ENCODE peak calls at places on chromosomes 6 and 20, in eight cellular contexts. One of them, this sample, is unnamed.

GRCh38 chr6:1388927-1389790 is at the start of gene FOXF2:
- DNase-seq in Calu3: no peak
- DNase-seq in bronchial epithelial cell: no peak
- DNase-seq in AG04449: no peak
- DNase-seq in endothelial cell of umbilical vein: no peak
- DNase-seq in CD4-positive, alpha-beta T cell: no peak
- DNase-seq in MM.1S: no peak
- DNase-seq in WTC11: peak; percentile 73
- DNase-seq in this sample: no peak

GRCh38 chr6:116925088-116925794 is 48.2 kb downstream of the RFX6 start:
- DNase-seq in endothelial cell of umbilical vein: peak; percentile 10
- DNase-seq in bronchial epithelial cell: no peak
- DNase-seq in AG04449: no peak
- DNase-seq in WTC11: no peak
- DNase-seq in MM.1S: no peak
- DNase-seq in CD4-positive, alpha-beta T cell: no peak
- DNase-seq in Calu3: no peak
- DNase-seq in this sample: no peak

GRCh38 chr20:24799971-24800580 is 149.0 kb upstream of the CST7 start:
- DNase-seq in CD4-positive, alpha-beta T cell: no peak
- DNase-seq in Calu3: no peak
- DNase-seq in AG04449: no peak
- DNase-seq in endothelial cell of umbilical vein: no peak
- DNase-seq in WTC11: no peak
- DNase-seq in bronchial epithelial cell: no peak
- DNase-seq in MM.1S: no peak
- DNase-seq in this sample: no peak

GRCh38 chr6:25971187-25971811 is 8.7 kb downstream of the TRIM38 start:
- DNase-seq in endothelial cell of umbilical vein: peak; percentile 90
- DNase-seq in AG04449: peak; percentile 90
- DNase-seq in Calu3: peak; percentile 58
- DNase-seq in CD4-positive, alpha-beta T cell: no peak
- DNase-seq in MM.1S: no peak
- DNase-seq in WTC11: no peak
- DNase-seq in bronchial epithelial cell: peak; percentile 78
- DNase-seq in this sample: no peak

GRCh38 chr20:19457551-19457950 is 245.1 kb downstream of the SLC24A3 start:
- DNase-seq in Calu3: no peak
- DNase-seq in endothelial cell of umbilical vein: no peak
- DNase-seq in CD4-positive, alpha-beta T cell: no peak
- DNase-seq in WTC11: no peak
- DNase-seq in MM.1S: no peak
- DNase-seq in bronchial epithelial cell: no peak
- DNase-seq in AG04449: no peak
- DNase-seq in this sample: no peak

GRCh38 chr20:62309947-62310756 is 7.4 kb downstream of the ADRM1 start:
- DNase-seq in endothelial cell of umbilical vein: no peak
- DNase-seq in Calu3: no peak
- DNase-seq in CD4-positive, alpha-beta T cell: no peak
- DNase-seq in MM.1S: no peak
- DNase-seq in bronchial epithelial cell: no peak
- DNase-seq in WTC11: no peak
- DNase-seq in AG04449: no peak
- DNase-seq in this sample: no peak

GRCh38 chr6:17930321-17930993 is 57.0 kb downstream of the KIF13A start:
- DNase-seq in AG04449: no peak
- DNase-seq in bronchial epithelial cell: no peak
- DNase-seq in CD4-positive, alpha-beta T cell: no peak
- DNase-seq in endothelial cell of umbilical vein: peak; percentile 92
- DNase-seq in MM.1S: no peak
- DNase-seq in WTC11: no peak
- DNase-seq in Calu3: no peak
- DNase-seq in this sample: no peak

GRCh38 chr6:12490904-12491571 is 200.9 kb downstream of the EDN1 start:
- DNase-seq in Calu3: peak; percentile 39
- DNase-seq in MM.1S: no peak
- DNase-seq in AG04449: peak; percentile 83
- DNase-seq in WTC11: no peak
- DNase-seq in CD4-positive, alpha-beta T cell: no peak
- DNase-seq in bronchial epithelial cell: peak; percentile 82
- DNase-seq in endothelial cell of umbilical vein: peak; percentile 96
- DNase-seq in this sample: no peak

GRCh38 chr20:4717816-4718215 is 3.9 kb upstream of the PRND start:
- DNase-seq in bronchial epithelial cell: peak; percentile 31
- DNase-seq in AG04449: no peak
- DNase-seq in WTC11: no peak
- DNase-seq in MM.1S: no peak
- DNase-seq in CD4-positive, alpha-beta T cell: no peak
- DNase-seq in endothelial cell of umbilical vein: no peak
- DNase-seq in Calu3: no peak
- DNase-seq in this sample: no peak

GRCh38 chr6:124793406-124793805 is 168.8 kb upstream of the RNF217 start:
- DNase-seq in bronchial epithelial cell: no peak
- DNase-seq in Calu3: no peak
- DNase-seq in MM.1S: no peak
- DNase-seq in endothelial cell of umbilical vein: no peak
- DNase-seq in WTC11: no peak
- DNase-seq in AG04449: no peak
- DNase-seq in CD4-positive, alpha-beta T cell: no peak
- DNase-seq in this sample: no peak

GRCh38 chr6:124799638-124800037 is 162.6 kb upstream of the RNF217 start:
- DNase-seq in MM.1S: no peak
- DNase-seq in Calu3: no peak
- DNase-seq in endothelial cell of umbilical vein: no peak
- DNase-seq in CD4-positive, alpha-beta T cell: no peak
- DNase-seq in WTC11: no peak
- DNase-seq in bronchial epithelial cell: no peak
- DNase-seq in AG04449: no peak
- DNase-seq in this sample: no peak

GRCh38 chr6:124795879-124796838 is 166.1 kb upstream of the RNF217 start:
- DNase-seq in MM.1S: peak; percentile 12
- DNase-seq in bronchial epithelial cell: peak; percentile 11
- DNase-seq in CD4-positive, alpha-beta T cell: no peak
- DNase-seq in WTC11: peak; percentile 53
- DNase-seq in AG04449: no peak
- DNase-seq in Calu3: peak; percentile 19
- DNase-seq in endothelial cell of umbilical vein: no peak
- DNase-seq in this sample: peak; percentile 26

GRCh38 chr6:124800222-124800621 is 162.0 kb upstream of the RNF217 start:
- DNase-seq in Calu3: no peak
- DNase-seq in AG04449: no peak
- DNase-seq in endothelial cell of umbilical vein: no peak
- DNase-seq in WTC11: no peak
- DNase-seq in MM.1S: no peak
- DNase-seq in CD4-positive, alpha-beta T cell: no peak
- DNase-seq in bronchial epithelial cell: no peak
- DNase-seq in this sample: no peak

DNA sequence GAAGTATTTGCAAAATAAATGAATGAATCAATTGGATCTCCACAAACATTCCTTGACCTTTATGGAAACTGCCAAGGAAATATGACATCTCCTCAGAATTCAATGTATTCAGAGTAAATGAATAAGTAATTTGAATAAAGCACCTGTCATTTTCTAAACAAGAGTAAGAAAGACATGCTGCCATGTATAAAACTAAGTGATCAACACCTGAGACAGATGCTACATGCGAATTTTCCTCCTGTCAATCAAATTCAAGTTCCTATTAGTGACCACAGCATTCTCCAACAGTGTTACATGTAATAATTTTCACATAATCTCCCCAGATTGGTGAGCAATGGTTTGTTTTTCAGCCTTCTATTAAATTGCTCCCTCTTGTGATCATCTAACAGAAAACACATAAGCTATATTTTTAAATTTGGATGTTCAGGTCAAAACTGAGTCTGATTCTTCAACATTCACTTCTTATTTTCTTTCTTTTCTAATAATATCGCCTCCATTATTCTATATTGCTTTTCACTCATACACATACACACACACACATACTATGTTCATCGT is 163.2 kb upstream of the RNF217 start:
- DNase-seq in bronchial epithelial cell: no peak
- DNase-seq in CD4-positive, alpha-beta T cell: no peak
- DNase-seq in endothelial cell of umbilical vein: no peak
- DNase-seq in MM.1S: no peak
- DNase-seq in AG04449: no peak
- DNase-seq in WTC11: no peak
- DNase-seq in Calu3: no peak
- DNase-seq in this sample: no peak
- TF ChIP-seq CTCF in bronchial epithelial cell: no peak
- TF ChIP-seq CTCF in CD4-positive, alpha-beta T cell: no peak
- TF ChIP-seq CTCF in endothelial cell of umbilical vein: no peak
- TF ChIP-seq CTCF in MM.1S: no peak
- TF ChIP-seq CTCF in AG04449: no peak
- TF ChIP-seq CTCF in WTC11: no peak
- TF ChIP-seq CTCF in Calu3: no peak
- TF ChIP-seq CTCF in this sample: peak; percentile 19

DNA sequence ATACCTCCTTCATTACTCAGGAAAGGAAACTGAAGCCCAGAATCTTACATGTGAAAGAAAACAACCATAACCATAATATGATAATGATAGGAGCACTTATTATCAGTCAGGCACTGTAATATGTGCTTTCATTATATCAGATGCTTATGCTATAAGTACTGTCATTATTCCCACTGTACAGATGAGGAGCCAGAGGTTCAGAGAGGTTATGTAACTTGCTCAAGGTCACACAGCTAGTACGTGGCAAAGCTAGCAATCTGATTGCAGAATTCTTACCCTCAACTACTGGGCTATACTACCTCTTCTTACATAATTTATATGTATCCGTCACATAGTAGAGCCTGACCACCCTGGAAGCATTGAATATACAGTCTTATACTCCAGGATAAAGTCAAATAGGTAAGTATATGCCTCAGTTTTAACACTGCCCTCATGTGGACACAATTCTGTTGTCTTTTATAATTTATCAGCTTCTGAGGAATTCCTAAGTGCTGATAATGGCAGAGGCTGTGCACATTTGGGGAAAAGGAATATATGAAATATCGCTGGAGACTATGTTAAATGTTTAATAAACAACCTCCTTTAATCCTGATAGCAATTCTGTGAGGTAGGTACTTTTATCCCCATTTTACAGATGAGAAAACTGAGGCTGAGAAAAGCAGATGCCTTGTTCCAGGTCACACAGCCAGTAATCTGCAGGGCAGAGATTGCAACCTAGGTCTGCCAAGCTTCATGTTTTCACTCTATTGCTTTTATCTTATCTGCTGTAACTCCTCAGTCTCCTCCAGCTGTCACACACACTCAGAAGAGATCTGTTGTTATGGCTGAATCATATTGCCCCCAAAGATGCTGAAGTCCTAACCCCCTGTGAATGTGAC is 13.4 kb downstream of the BCAS1 start:
- DNase-seq in Calu3: no peak
- DNase-seq in MM.1S: no peak
- DNase-seq in AG04449: no peak
- DNase-seq in CD4-positive, alpha-beta T cell: no peak
- DNase-seq in bronchial epithelial cell: no peak
- DNase-seq in WTC11: no peak
- DNase-seq in endothelial cell of umbilical vein: no peak
- DNase-seq in this sample: no peak
- TF ChIP-seq CTCF in Calu3: no peak
- TF ChIP-seq CTCF in MM.1S: peak; percentile 31
- TF ChIP-seq CTCF in AG04449: no peak
- TF ChIP-seq CTCF in CD4-positive, alpha-beta T cell: no peak
- TF ChIP-seq CTCF in bronchial epithelial cell: no peak
- TF ChIP-seq CTCF in WTC11: no peak
- TF ChIP-seq CTCF in endothelial cell of umbilical vein: no peak
- TF ChIP-seq CTCF in this sample: no peak

GRCh38 chr20:22862645-22863230 is 172.4 kb upstream of the SSTR4 start:
- DNase-seq in MM.1S: no peak
- DNase-seq in Calu3: no peak
- DNase-seq in bronchial epithelial cell: no peak
- DNase-seq in endothelial cell of umbilical vein: peak; percentile 34
- DNase-seq in WTC11: no peak
- DNase-seq in CD4-positive, alpha-beta T cell: no peak
- DNase-seq in AG04449: no peak
- DNase-seq in this sample: no peak
- TF ChIP-seq CTCF in MM.1S: no peak
- TF ChIP-seq CTCF in Calu3: no peak
- TF ChIP-seq CTCF in bronchial epithelial cell: no peak
- TF ChIP-seq CTCF in endothelial cell of umbilical vein: peak; percentile 26
- TF ChIP-seq CTCF in WTC11: no peak
- TF ChIP-seq CTCF in CD4-positive, alpha-beta T cell: no peak
- TF ChIP-seq CTCF in AG04449: no peak
- TF ChIP-seq CTCF in this sample: no peak

GRCh38 chr6:161740486-161740885 is 466.6 kb upstream of the AGPAT4 start:
- DNase-seq in MM.1S: peak; percentile 72
- DNase-seq in bronchial epithelial cell: no peak
- DNase-seq in Calu3: no peak
- DNase-seq in CD4-positive, alpha-beta T cell: no peak
- DNase-seq in WTC11: no peak
- DNase-seq in AG04449: no peak
- DNase-seq in endothelial cell of umbilical vein: no peak
- DNase-seq in this sample: no peak

GRCh38 chr6:161745128-161745527 is 471.3 kb upstream of the AGPAT4 start:
- DNase-seq in endothelial cell of umbilical vein: no peak
- DNase-seq in CD4-positive, alpha-beta T cell: no peak
- DNase-seq in Calu3: no peak
- DNase-seq in WTC11: no peak
- DNase-seq in bronchial epithelial cell: no peak
- DNase-seq in MM.1S: no peak
- DNase-seq in AG04449: no peak
- DNase-seq in this sample: no peak

GRCh38 chr6:161745594-161745993 is 471.7 kb upstream of the AGPAT4 start:
- DNase-seq in endothelial cell of umbilical vein: no peak
- DNase-seq in bronchial epithelial cell: no peak
- DNase-seq in AG04449: no peak
- DNase-seq in MM.1S: no peak
- DNase-seq in Calu3: no peak
- DNase-seq in CD4-positive, alpha-beta T cell: no peak
- DNase-seq in WTC11: no peak
- DNase-seq in this sample: no peak

GRCh38 chr6:161744211-161745067 is 470.6 kb upstream of the AGPAT4 start:
- DNase-seq in MM.1S: no peak
- DNase-seq in AG04449: no peak
- DNase-seq in CD4-positive, alpha-beta T cell: no peak
- DNase-seq in endothelial cell of umbilical vein: peak; percentile 38
- DNase-seq in WTC11: no peak
- DNase-seq in Calu3: no peak
- DNase-seq in bronchial epithelial cell: no peak
- DNase-seq in this sample: no peak

GRCh38 chr6:161743526-161744196 is 469.8 kb upstream of the AGPAT4 start:
- DNase-seq in bronchial epithelial cell: no peak
- DNase-seq in CD4-positive, alpha-beta T cell: no peak
- DNase-seq in Calu3: no peak
- DNase-seq in MM.1S: no peak
- DNase-seq in AG04449: no peak
- DNase-seq in WTC11: no peak
- DNase-seq in endothelial cell of umbilical vein: no peak
- DNase-seq in this sample: no peak
- TF ChIP-seq CTCF in bronchial epithelial cell: no peak
- TF ChIP-seq CTCF in CD4-positive, alpha-beta T cell: no peak
- TF ChIP-seq CTCF in Calu3: no peak
- TF ChIP-seq CTCF in MM.1S: no peak
- TF ChIP-seq CTCF in AG04449: no peak
- TF ChIP-seq CTCF in WTC11: no peak
- TF ChIP-seq CTCF in endothelial cell of umbilical vein: no peak
- TF ChIP-seq CTCF in this sample: no peak

DNA sequence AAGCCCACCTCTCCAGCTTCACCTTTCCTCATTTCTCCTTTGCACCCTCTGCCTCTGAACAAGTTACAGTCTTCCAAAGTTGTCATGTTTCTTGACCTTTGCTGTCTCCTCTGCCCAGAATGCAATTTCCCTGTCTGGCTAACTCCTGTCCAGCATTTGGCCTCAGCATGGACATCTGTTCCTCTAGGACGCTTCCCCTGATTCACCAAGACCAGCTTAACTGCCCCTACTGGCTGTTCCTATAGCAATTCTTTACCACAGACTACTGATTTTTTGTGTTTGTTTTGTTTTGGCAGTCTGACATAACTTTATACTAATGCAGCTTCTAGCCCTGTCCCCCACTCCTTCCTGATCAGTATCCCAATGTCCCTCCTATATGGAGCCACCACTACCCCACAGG is 13.4 kb downstream of the GNL1 start:
- DNase-seq in bronchial epithelial cell: no peak
- DNase-seq in MM.1S: no peak
- DNase-seq in endothelial cell of umbilical vein: peak; percentile 49
- DNase-seq in AG04449: no peak
- DNase-seq in WTC11: no peak
- DNase-seq in Calu3: no peak
- DNase-seq in CD4-positive, alpha-beta T cell: no peak
- DNase-seq in this sample: no peak
- TF ChIP-seq CTCF in bronchial epithelial cell: no peak
- TF ChIP-seq CTCF in MM.1S: no peak
- TF ChIP-seq CTCF in endothelial cell of umbilical vein: peak; percentile 23
- TF ChIP-seq CTCF in AG04449: no peak
- TF ChIP-seq CTCF in WTC11: no peak
- TF ChIP-seq CTCF in Calu3: no peak
- TF ChIP-seq CTCF in CD4-positive, alpha-beta T cell: no peak
- TF ChIP-seq CTCF in this sample: no peak

This sample was measured in progenitor cell of endocrine pancreas.